ENCODE peak calls at places on chromosomes 11 and 22, in nine cellular contexts. S, P, M, U, Q, R, W, J and B are unnamed samples.

GRCh38 chr11:78050964-78051831 is 12.5 kb upstream of the THRSP start:
- DNase-seq in S (no peak), P (no peak), M (no peak), U (no peak), Q (no peak), R (no peak), W (no peak), J (peak), B (no peak)

GRCh38 chr11:60929774-60930173 is 5.5 kb downstream of the TMEM132A start:
- DNase-seq in S (no peak), P (no peak), M (no peak), U (no peak), Q (no peak), R (no peak), W (no peak), J (no peak), B (no peak)

GRCh38 chr22:41844513-41844912 is 11.6 kb downstream of the SREBF2 start:
- DNase-seq in S (no peak), P (no peak), M (no peak), U (no peak), Q (peak), R (no peak), W (no peak), J (no peak), B (no peak)

GRCh38 chr22:30004689-30005088 is 75.6 kb upstream of the HORMAD2 start:
- DNase-seq in S (no peak), P (no peak), M (no peak), U (no peak), Q (no peak), R (no peak), W (no peak), J (no peak), B (no peak)

GRCh38 chr11:100875521-100875869 is 188.4 kb downstream of the ARHGAP42 start:
- DNase-seq in S (no peak), P (no peak), M (no peak), U (no peak), Q (no peak), R (no peak), W (no peak), J (no peak), B (no peak)

GRCh38 chr11:11163256-11163655 is 189.8 kb downstream of the CSNK2A3 start:
- DNase-seq in S (no peak), P (no peak), M (no peak), U (peak), Q (no peak), R (peak), W (no peak), J (peak), B (no peak)

GRCh38 chr11:114553642-114554041 is 6.0 kb downstream of the NXPE1 start:
- DNase-seq in S (no peak), P (no peak), M (no peak), U (no peak), Q (no peak), R (no peak), W (no peak), J (no peak), B (no peak)

GRCh38 chr11:126318642-126319373 is 14.9 kb downstream of the DCPS start:
- DNase-seq in S (peak), P (no peak), M (peak), U (peak), Q (no peak), R (no peak), W (peak), J (no peak), B (peak)

GRCh38 chr22:24059121-24059520 is 48.0 kb downstream of the CABIN1 start:
- DNase-seq in S (no peak), P (no peak), M (no peak), U (no peak), Q (no peak), R (no peak), W (no peak), J (no peak), B (no peak)

GRCh38 chr11:74739546-74740270 is 8.5 kb upstream of the CHRDL2 start:
- DNase-seq in S (no peak), P (no peak), M (peak), U (peak), Q (peak), R (peak), W (no peak), J (peak), B (no peak)

GRCh38 chr11:120424185-120424969 is 87.2 kb upstream of the GRIK4 start:
- DNase-seq in S (no peak), P (no peak), M (no peak), U (no peak), Q (no peak), R (no peak), W (no peak), J (no peak), B (no peak)

GRCh38 chr22:44622147-44622427 is 79.9 kb upstream of the PRR5 start:
- DNase-seq in S (no peak), P (no peak), M (no peak), U (peak), Q (no peak), R (no peak), W (no peak), J (no peak), B (no peak)

GRCh38 chr11:6437993-6438392 is 2.8 kb downstream of the HPX start:
- DNase-seq in S (no peak), P (no peak), M (no peak), U (no peak), Q (no peak), R (no peak), W (no peak), J (no peak), B (no peak)

GRCh38 chr11:70868341-70868885 is 384.0 kb downstream of the SHANK2 start:
- DNase-seq in S (no peak), P (no peak), M (no peak), U (no peak), Q (no peak), R (no peak), W (no peak), J (no peak), B (no peak)

GRCh38 chr11:118903204-118904015 is 19.7 kb downstream of the CXCR5 start:
- DNase-seq in S (no peak), P (no peak), M (no peak), U (no peak), Q (no peak), R (no peak), W (no peak), J (no peak), B (no peak)

GRCh38 chr22:46735747-46736608 is 2.1 kb downstream of the CERK start:
- DNase-seq in S (no peak), P (no peak), M (no peak), U (peak), Q (no peak), R (no peak), W (no peak), J (no peak), B (no peak)

GRCh38 chr11:57515332-57516060 is at the start of gene SLC43A1:
- DNase-seq in S (no peak), P (peak), M (peak), U (peak), Q (peak), R (peak), W (peak), J (peak), B (peak)
- TF ChIP-seq EP300 in S (no peak), P (no peak), M (no peak), U (no peak), Q (no peak), R (no peak), W (no peak), J (no peak), B (no peak)

GRCh38 chr22:38291201-38291777 is 18.5 kb upstream of the TMEM184B start:
- DNase-seq in S (no peak), P (no peak), M (no peak), U (no peak), Q (no peak), R (no peak), W (no peak), J (no peak), B (no peak)

GRCh38 chr22:38295339-38295738 is 21.9 kb downstream of the CSNK1E start:
- DNase-seq in S (no peak), P (no peak), M (no peak), U (no peak), Q (no peak), R (no peak), W (no peak), J (no peak), B (no peak)

GRCh38 chr22:38294193-38294592 is 21.4 kb upstream of the TMEM184B start:
- DNase-seq in S (no peak), P (no peak), M (no peak), U (no peak), Q (no peak), R (no peak), W (no peak), J (no peak), B (no peak)

GRCh38 chr22:38290347-38290746 is 17.5 kb upstream of the TMEM184B start:
- DNase-seq in S (no peak), P (no peak), M (peak), U (no peak), Q (no peak), R (no peak), W (no peak), J (no peak), B (no peak)

GRCh38 chr22:38292694-38293093 is 19.9 kb upstream of the TMEM184B start:
- DNase-seq in S (no peak), P (no peak), M (no peak), U (no peak), Q (no peak), R (no peak), W (no peak), J (no peak), B (no peak)
- TF ChIP-seq EP300 in S (no peak), P (no peak), M (no peak), U (no peak), Q (no peak), R (no peak), W (no peak), J (no peak), B (no peak)

GRCh38 chr11:33574366-33574765 is 126.3 kb downstream of the C11orf91 start:
- DNase-seq in S (no peak), P (no peak), M (no peak), U (no peak), Q (no peak), R (no peak), W (no peak), J (no peak), B (no peak)
- TF ChIP-seq EP300 in S (no peak), P (no peak), M (no peak), U (no peak), Q (no peak), R (no peak), W (no peak), J (no peak), B (no peak)

GRCh38 chr11:131108780-131109179 is 192.5 kb upstream of the SNX19 start:
- DNase-seq in S (no peak), P (no peak), M (no peak), U (no peak), Q (no peak), R (no peak), W (no peak), J (no peak), B (no peak)

GRCh38 chr11:131111775-131112174 is 195.5 kb upstream of the SNX19 start:
- DNase-seq in S (no peak), P (no peak), M (no peak), U (no peak), Q (no peak), R (no peak), W (no peak), J (no peak), B (no peak)

DNA sequence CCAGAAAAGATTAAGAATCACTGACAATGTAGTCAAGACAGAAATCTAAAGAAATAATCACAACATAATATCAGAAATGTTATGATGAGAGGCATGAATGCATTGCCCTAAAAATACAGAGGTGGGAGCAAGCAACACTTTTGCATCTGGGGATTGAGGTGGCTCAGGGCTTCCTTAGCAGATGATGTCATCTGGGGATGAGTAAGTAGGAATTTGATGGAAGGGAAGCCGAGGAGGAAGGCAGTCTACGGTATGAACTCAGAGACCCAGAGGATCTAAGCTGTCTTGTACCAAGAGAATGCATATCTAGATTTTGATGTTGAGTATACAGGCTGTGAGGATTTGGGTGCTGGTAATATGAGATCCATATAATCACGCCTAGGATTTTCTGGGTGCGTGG is 193.0 kb upstream of the SNX19 start:
- DNase-seq in S (no peak), P (no peak), M (no peak), U (no peak), Q (no peak), R (no peak), W (no peak), J (no peak), B (no peak)
- TF ChIP-seq EP300 in S (no peak), P (no peak), M (no peak), U (no peak), Q (no peak), R (no peak), W (no peak), J (no peak), B (no peak)

DNA sequence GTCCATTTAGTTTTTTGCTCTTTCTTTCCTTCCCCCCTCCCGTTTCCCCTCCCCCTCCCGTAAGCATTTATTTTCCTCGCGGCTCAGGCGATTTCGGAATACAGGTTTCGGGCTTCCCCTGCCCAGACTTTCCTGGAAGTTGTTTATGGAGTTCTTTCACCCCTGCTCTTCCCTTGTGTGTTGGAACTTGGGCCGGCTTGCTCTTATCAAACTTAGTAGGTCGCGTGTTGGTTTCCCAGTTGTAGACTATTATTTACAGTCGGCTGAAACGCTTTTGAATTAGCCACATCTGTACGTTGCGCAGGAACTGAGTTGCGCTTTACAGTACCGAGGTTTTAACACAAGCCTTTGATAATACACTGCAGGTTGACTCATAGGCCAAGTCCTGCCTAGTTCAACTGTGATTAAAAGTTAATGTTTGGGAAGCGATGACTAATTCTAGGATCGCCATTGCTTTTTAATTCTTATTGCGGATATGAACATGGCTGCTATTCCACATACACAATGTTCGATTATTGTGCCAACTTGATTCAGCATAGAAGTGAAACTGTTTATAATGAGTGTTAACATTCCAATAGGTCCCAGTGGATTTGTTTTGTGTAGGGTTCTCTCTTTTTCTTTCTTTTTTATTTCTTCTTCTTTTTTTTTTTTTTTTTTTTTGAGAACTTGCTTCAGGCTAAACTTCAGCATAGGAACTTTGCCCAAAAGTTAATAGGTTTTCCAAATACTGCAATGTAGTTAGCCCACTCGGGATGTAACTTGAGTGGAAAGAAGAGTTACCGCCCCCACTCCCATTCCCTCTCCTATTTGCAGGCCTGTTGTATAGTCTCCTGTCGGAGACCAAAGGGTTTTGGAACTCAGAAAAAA is 1.8 kb downstream of the YAP1 start:
- DNase-seq in S (no peak), P (peak), M (peak), U (no peak), Q (peak), R (peak), W (peak), J (peak), B (no peak)
- TF ChIP-seq EP300 in S (no peak), P (no peak), M (no peak), U (peak), Q (no peak), R (peak), W (no peak), J (peak), B (peak)

DNA sequence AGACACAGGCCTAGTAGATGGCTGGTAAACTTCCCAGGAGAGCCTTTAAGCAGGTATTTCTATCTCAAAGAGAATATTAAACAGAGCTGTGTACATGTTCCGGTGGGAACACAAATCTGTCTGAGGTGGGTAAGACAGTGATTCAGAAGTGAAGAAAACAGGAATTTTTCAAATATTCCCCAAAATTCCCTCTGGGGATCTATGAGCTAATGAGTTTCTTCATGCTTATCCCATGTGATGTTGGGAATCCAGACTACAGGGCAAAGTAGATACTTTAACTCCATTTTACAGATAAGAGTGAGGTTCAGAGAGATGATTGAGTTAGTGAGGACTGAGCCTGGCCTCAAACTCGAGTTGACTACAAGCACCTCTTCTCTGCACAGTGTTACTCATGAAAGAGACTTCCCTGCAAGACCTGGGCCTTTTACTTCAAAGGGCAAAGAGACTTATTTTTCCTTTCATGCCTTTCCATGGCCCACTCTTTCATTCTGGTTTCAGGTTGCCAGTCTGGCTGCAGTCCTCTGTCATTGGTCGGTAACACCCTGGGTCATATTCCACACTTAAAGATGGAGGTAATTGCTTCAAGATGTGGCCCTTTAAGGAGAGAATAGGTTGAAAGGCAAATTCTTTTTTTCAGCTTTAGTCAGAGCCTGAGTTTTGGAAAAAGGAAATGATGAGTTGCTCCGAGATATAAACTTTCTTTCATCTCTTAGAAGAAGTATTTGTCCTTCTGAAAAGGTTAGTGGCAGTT is 70.1 kb downstream of the CYB5R2 start:
- DNase-seq in S (no peak), P (no peak), M (no peak), U (no peak), Q (no peak), R (no peak), W (no peak), J (no peak), B (no peak)
- TF ChIP-seq EP300 in S (no peak), P (no peak), M (no peak), U (no peak), Q (no peak), R (no peak), W (no peak), J (no peak), B (no peak)

DNA sequence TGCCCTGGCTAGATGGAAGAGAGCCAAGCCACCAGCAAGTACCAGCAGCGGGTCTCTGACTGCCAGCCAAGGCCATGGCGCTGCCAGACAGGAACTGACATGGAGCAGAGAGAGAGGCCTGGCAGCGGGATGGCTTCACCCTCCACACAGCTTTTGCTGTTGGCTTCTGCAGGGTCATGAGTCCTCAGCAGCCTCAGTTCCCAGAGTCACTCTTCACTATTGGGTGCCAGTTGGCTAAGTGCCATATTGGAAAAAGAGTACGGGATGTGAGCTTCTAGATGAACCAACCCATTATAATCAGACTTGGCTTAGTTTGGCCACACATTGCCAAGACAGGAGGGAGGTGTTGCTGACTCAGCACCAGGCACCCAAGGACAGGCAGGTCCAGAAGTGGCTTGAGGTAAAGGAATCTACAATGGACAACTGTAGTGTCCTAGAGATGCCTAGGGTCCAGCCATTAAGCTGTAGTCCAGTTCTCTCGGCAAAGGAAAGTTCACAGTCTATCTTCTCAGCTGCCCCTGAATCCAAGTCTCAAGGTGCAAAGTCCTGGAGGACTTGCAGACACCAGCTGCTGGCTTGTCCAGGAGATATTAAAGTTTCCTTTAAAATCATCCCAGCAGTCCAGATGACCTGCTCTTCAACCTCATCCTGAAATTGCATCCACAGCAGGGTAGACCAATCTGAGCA is 40.7 kb upstream of the POU2AF1 start:
- DNase-seq in S (no peak), P (no peak), M (no peak), U (no peak), Q (peak), R (no peak), W (peak), J (no peak), B (no peak)
- TF ChIP-seq EP300 in S (no peak), P (no peak), M (no peak), U (no peak), Q (no peak), R (no peak), W (no peak), J (no peak), B (no peak)

GRCh38 chr11:45852712-45853101 is 5.4 kb downstream of the CRY2 start:
- DNase-seq in S (no peak), P (no peak), M (no peak), U (no peak), Q (no peak), R (no peak), W (no peak), J (no peak), B (no peak)
- TF ChIP-seq EP300 in S (no peak), P (no peak), M (no peak), U (no peak), Q (no peak), R (no peak), W (no peak), J (no peak), B (no peak)

DNA sequence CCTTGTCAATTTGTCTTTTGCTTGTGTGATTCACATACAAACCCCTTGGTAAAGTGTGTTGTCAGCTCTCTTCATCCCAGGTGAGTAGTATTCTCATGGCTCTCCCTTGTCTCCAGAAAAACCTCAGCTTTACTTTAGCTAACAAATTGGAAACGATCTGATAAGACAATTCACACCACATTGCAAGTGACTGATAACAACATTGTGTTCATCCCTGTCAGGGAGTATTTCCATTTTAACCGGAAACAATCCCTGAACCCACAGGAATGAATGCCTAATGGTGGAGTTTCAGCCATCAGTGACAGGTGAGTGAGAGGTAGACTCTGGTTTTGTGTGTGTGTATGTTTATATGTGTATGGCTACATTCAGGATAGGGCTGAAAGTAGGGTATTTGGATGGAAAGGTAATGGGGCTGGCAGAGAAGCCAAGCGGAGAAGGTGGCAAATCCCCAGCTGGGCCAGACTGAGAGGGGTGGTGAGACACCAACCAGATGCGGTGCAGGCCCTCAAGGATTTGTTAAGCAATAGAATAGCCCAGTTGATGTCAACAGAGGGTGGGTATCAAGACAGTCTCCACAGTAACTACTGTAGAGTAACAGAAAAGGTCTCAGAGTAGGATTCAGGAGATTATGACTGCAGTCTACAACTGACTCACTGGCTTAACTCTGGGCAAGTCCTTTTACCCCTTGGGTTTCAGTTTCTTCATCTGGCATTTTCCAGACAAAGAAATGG is 7.6 kb downstream of the LRRC51 start:
- DNase-seq in S (no peak), P (no peak), M (no peak), U (no peak), Q (no peak), R (no peak), W (no peak), J (no peak), B (no peak)
- TF ChIP-seq EP300 in S (no peak), P (no peak), M (no peak), U (no peak), Q (no peak), R (no peak), W (no peak), J (no peak), B (no peak)